ENCODE peak calls at places on chromosomes 7 and 10, in five cellular contexts. L is GM12865, E is foreskin fibroblast, C is HCT116, Z is fibroblast of lung. B is an unnamed sample.

GRCh38 chr10:88467835-88468485 is 115.2 kb downstream of the RNLS start:
- DNase-seq in L (no peak), E (peak), C (no peak), Z (peak), B (no peak)

GRCh38 chr7:123749537-123749857 is 694 bp upstream of the WASL start:
- DNase-seq in L (no peak), E (peak), C (peak), Z (no peak), B (no peak)

GRCh38 chr10:35423505-35424306 is 87.4 kb downstream of the CCNY start:
- DNase-seq in L (no peak), E (no peak), C (no peak), Z (peak), B (no peak)

GRCh38 chr7:90592036-90592435 is 4.1 kb upstream of the CDK14 start:
- DNase-seq in L (no peak), E (peak), C (no peak), Z (no peak), B (no peak)

GRCh38 chr10:44932338-44933116 is 21.4 kb downstream of the TMEM72 start:
- DNase-seq in L (peak), E (peak), C (peak), Z (peak), B (no peak)

GRCh38 chr7:99224263-99224947 is 16.5 kb upstream of the KPNA7 start:
- DNase-seq in L (peak), E (no peak), C (peak), Z (peak), B (no peak)

GRCh38 chr10:17764142-17764541 is 12.1 kb downstream of the TMEM236 start:
- DNase-seq in L (no peak), E (no peak), C (no peak), Z (no peak), B (no peak)

GRCh38 chr10:124616836-124617130 is 127.4 kb downstream of the FAM53B start:
- DNase-seq in L (no peak), E (no peak), C (no peak), Z (no peak), B (no peak)

GRCh38 chr7:22348379-22348778 is 8.6 kb downstream of the RAPGEF5 start:
- DNase-seq in L (no peak), E (peak), C (no peak), Z (peak), B (no peak)

GRCh38 chr7:128010392-128011078 is 20.7 kb downstream of the LRRC4 start:
- DNase-seq in L (no peak), E (no peak), C (no peak), Z (no peak), B (no peak)
- TF ChIP-seq CTCF in L (no peak), E (no peak), C (no peak), Z (peak), B (peak)

GRCh38 chr7:20784311-20785210 is 2.1 kb downstream of the SP8 start:
- DNase-seq in L (no peak), E (no peak), C (no peak), Z (no peak), B (no peak)
- TF ChIP-seq CTCF in L (no peak), E (no peak), C (no peak), Z (no peak), B (peak)

GRCh38 chr10:32055478-32056135 is 618 bp downstream of the KIF5B start:
- DNase-seq in L (peak), E (peak), C (no peak), Z (peak), B (no peak)
- TF ChIP-seq CTCF in L (no peak), E (no peak), C (no peak), Z (no peak), B (peak)

DNA sequence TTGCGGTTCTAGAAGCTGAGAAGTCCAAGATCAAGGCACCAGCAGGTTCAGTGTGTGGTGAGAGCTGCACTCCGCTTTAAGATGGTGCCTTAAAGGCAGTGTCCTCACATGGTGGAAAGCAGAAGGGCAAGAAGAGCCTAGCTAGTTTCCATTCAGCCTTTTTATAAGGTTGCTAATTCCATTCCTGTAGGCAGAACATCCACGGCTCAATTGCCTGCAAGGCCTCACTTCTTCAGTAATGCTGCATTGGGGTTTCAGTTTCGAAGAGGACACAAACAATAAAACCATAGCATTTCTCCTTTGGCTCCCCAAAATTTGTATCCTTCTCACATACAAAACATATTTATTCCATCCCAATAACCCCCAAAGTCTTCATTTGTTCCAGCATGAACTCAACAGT is 109.5 kb upstream of the KCND2 start:
- DNase-seq in L (peak), E (no peak), C (no peak), Z (no peak), B (no peak)
- TF ChIP-seq CTCF in L (no peak), E (no peak), C (no peak), Z (no peak), B (no peak)

GRCh38 chr10:75350791-75351190 is 50.8 kb downstream of the ZNF503 start:
- DNase-seq in L (no peak), E (no peak), C (peak), Z (peak), B (no peak)
- TF ChIP-seq CTCF in L (no peak), E (no peak), C (no peak), Z (no peak), B (no peak)

DNA sequence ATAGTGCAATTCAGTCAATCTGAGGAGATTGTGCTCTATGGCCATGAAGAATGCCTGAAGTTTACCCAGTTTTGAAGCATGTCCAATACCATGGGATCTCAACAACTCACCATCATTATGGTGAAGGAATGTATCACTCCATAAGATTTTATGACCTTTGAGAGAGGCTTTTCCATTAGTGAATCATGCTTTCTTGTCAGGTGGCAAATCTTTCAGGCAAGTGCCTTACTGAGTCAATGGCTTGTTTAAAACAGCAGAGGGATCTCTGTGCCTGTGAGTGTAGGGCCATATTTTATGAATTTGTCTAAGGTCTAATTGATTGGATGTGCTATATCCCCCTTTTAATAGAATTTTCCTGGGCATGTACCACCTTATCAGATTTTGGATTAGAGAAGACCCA is 131.5 kb downstream of the CCDC7 start:
- DNase-seq in L (no peak), E (peak), C (no peak), Z (peak), B (no peak)
- TF ChIP-seq CTCF in L (no peak), E (no peak), C (no peak), Z (no peak), B (no peak)

DNA sequence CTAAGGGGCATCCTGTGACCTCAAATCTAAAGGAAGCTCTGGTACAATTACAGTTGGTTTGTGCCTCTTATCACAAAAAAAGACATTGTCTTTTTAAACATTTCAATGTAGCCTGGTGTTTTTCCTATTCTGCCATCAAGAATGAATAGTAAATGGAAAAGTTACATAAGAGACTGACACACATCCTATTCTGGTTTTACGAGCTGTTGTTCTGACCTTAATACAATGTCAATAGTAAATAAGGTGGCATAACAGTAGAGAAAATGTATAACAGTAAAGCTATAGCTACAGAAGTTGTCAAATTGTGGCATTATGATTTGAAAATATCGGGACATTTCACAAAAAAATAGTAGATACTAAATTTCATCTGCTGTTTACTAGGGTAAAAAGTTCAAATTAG is 88.4 kb downstream of the NT5C2 start:
- DNase-seq in L (no peak), E (no peak), C (no peak), Z (no peak), B (no peak)
- TF ChIP-seq CTCF in L (no peak), E (no peak), C (no peak), Z (no peak), B (no peak)

DNA sequence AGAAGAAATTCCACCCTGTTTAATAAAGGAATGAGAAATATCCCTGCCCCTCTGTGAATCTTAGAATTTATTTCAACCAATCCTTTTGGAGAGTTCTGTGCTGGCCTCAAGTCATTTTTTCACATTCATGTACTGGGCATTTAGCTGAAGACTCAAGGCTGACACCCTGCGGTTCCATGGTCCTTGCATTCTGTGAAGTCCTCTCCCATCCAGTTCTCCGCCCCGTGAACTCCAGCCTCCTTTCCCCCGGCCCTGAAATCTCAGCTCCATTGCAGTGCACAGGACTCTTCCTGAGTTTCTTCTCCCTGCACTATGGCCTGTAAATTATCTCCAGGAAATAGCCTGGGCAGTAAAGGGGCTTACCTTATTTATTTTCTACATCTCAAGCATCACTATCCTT is 183.0 kb upstream of the KCND2 start:
- DNase-seq in L (peak), E (peak), C (peak), Z (no peak), B (no peak)
- TF ChIP-seq CTCF in L (peak), E (no peak), C (peak), Z (peak), B (peak)

GRCh38 chr7:150876817-150877526 is 24.7 kb downstream of the AOC1 start:
- DNase-seq in L (peak), E (peak), C (peak), Z (peak), B (no peak)
- TF ChIP-seq CTCF in L (peak), E (peak), C (peak), Z (peak), B (peak)

GRCh38 chr10:14196113-14196512 is 134.6 kb downstream of the FRMD4A start:
- DNase-seq in L (no peak), E (no peak), C (no peak), Z (no peak), B (no peak)

GRCh38 chr10:14205246-14205645 is 125.5 kb downstream of the FRMD4A start:
- DNase-seq in L (no peak), E (no peak), C (no peak), Z (no peak), B (no peak)

GRCh38 chr10:14195455-14195854 is 135.3 kb downstream of the FRMD4A start:
- DNase-seq in L (no peak), E (no peak), C (no peak), Z (no peak), B (no peak)

GRCh38 chr10:14200645-14201534 is 129.8 kb downstream of the FRMD4A start:
- DNase-seq in L (peak), E (no peak), C (no peak), Z (peak), B (no peak)
- TF ChIP-seq CTCF in L (peak), E (peak), C (peak), Z (peak), B (peak)

B was measured in chondrocyte.